ENCODE peak calls at places on chromosomes 12 and 14, in five cellular contexts. K is IMR-90, T is transverse colon, P is psoas muscle, F is aorta. M is an unnamed sample.

GRCh38 chr12:105455250-105455649 is 124.8 kb downstream of the C12orf75 start:
- DNase-seq in P (no peak), K (no peak), F (no peak), T (no peak), M (no peak)

GRCh38 chr14:68403794-68404522 is 388.9 kb downstream of the ZFP36L1 start:
- DNase-seq in P (no peak), K (no peak), T (no peak), F (no peak), M (no peak)

GRCh38 chr14:102295301-102295700 is 9.7 kb downstream of the MOK start:
- DNase-seq in T (no peak), F (no peak), K (peak; percentile 41), P (no peak), M (no peak)

GRCh38 chr12:75628916-75629315 is 117.5 kb upstream of the KRR1 start:
- DNase-seq in K (no peak), T (no peak), P (no peak), F (no peak), M (no peak)

GRCh38 chr12:81617915-81618314 is 141.2 kb downstream of the PPFIA2 start:
- DNase-seq in P (no peak), F (no peak), T (no peak), K (no peak), M (no peak)

GRCh38 chr14:57617510-57617909 is 123.9 kb upstream of the CCDC198 start:
- DNase-seq in P (no peak), K (no peak), T (no peak), F (no peak), M (no peak)

GRCh38 chr14:75359098-75359497 is 68.7 kb upstream of the JDP2 start:
- DNase-seq in T (no peak), K (no peak), F (no peak), P (no peak), M (no peak)

GRCh38 chr12:114396869-114397719 is 8.8 kb downstream of the TBX5 start:
- DNase-seq in T (no peak), K (peak; percentile 26), P (no peak), F (no peak), M (no peak)

GRCh38 chr14:52318829-52319604 is 4.9 kb downstream of the PTGER2 start:
- DNase-seq in K (peak; percentile 29), P (no peak), T (no peak), F (no peak), M (no peak)

GRCh38 chr14:49303952-49304516 is 282.1 kb downstream of the RPS29 start:
- DNase-seq in P (no peak), K (peak; percentile 13), F (no peak), T (no peak), M (no peak)

GRCh38 chr14:31207287-31207745 is 277 bp downstream of the HECTD1 start:
- DNase-seq in F (no peak), K (no peak), T (no peak), P (no peak), M (no peak)

GRCh38 chr12:56032006-56032405 is 9.7 kb upstream of the RPS26 start:
- DNase-seq in P (no peak), T (no peak), F (no peak), K (no peak), M (no peak)

GRCh38 chr12:46604684-46605083 is 221.1 kb downstream of the SLC38A4 start:
- DNase-seq in T (no peak), K (no peak), F (no peak), P (no peak), M (no peak)

GRCh38 chr12:111440631-111441030 is 34.9 kb downstream of the SH2B3 start:
- DNase-seq in F (peak; percentile 22), P (no peak), K (no peak), T (no peak), M (no peak)

GRCh38 chr12:93344876-93345275 is 32.8 kb upstream of the NUDT4 start:
- DNase-seq in T (no peak), K (no peak), F (no peak), P (no peak), M (no peak)

GRCh38 chr14:30420489-30420888 is 138.5 kb upstream of the G2E3 start:
- DNase-seq in T (no peak), K (no peak), F (no peak), P (no peak), M (no peak)

GRCh38 chr12:6093764-6094163 is 30.7 kb downstream of the VWF start:
- DNase-seq in T (no peak), P (no peak), K (no peak), F (no peak), M (no peak)

GRCh38 chr12:76591461-76591860 is 31.9 kb upstream of the OSBPL8 start:
- DNase-seq in P (no peak), K (peak; percentile 48), T (no peak), F (no peak), M (no peak)

GRCh38 chr14:76376409-76376877 is 506 bp downstream of the ESRRB start:
- DNase-seq in K (no peak), T (no peak), P (no peak), F (no peak), M (no peak)

GRCh38 chr12:111454716-111455447 is 49.2 kb downstream of the SH2B3 start:
- DNase-seq in K (no peak), P (no peak), T (no peak), F (no peak), M (no peak)

GRCh38 chr12:80100566-80100965 is 1.2 kb downstream of the OTOGL start:
- DNase-seq in K (peak; percentile 77), P (no peak), F (no peak), T (no peak), M (no peak)

GRCh38 chr12:104480826-104481457 is 24.2 kb downstream of the CHST11 start:
- DNase-seq in F (no peak), K (peak; percentile 79), P (peak; percentile 63), T (peak; percentile 43), M (peak; percentile 63)

GRCh38 chr12:126447346-126447745 is 1382.1 kb downstream of the AACS start:
- DNase-seq in K (no peak), T (no peak), F (no peak), P (no peak), M (no peak)

GRCh38 chr12:26125451-26126339 is 858 bp upstream of the BHLHE41 start:
- DNase-seq in P (peak; percentile 94), F (peak; percentile 91), T (peak; percentile 83), K (peak; percentile 73), M (peak; percentile 91)

GRCh38 chr12:32273712-32274111 is 125.6 kb upstream of the FGD4 start:
- DNase-seq in K (no peak), F (no peak), T (peak; percentile 55), P (no peak), M (no peak)

GRCh38 chr12:132610051-132610759 is at the start of gene LRCOL1:
- DNase-seq in T (no peak), P (peak; percentile 67), F (peak; percentile 80), K (peak; percentile 90), M (no peak)
- H3K4me3 ChIP-seq in T (no peak within 1 kb of the TSS), P (no peak within 1 kb of the TSS), F (no peak within 1 kb of the TSS), K (peak within 1 kb of the TSS; percentile 12), M (no peak within 1 kb of the TSS)

DNA sequence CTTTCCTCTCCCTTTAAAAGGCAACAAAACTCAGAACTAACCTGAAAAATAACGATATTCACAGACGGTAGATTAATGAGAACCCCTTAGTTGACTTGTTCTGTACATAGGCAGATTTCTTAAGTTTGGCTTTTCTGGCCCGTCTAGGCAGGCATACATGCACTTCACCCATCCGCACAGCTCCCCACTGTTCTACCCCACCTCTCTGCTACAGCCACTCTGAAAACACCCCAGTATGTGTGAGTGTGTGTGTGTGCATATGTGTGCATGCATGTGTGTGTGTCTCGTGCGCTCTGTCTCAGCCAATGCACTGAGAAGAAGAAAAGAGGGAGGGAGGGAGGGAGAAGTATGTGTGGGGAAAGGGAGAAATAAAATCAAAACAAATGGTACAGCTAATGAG is 1.9 kb upstream of the LMO3 start:
- DNase-seq in K (no peak), T (no peak), P (no peak), F (no peak), M (no peak)
- H3K4me1 ChIP-seq in K (peaks cover 2% of the 10 kb centered on the region), T (no peaks in the 10 kb centered on the region), P (no peaks in the 10 kb centered on the region), F (peaks cover 2% of the 10 kb centered on the region), M (no peaks in the 10 kb centered on the region)

GRCh38 chr14:23040100-23040499 is 1.9 kb upstream of the PSMB11 start:
- DNase-seq in K (no peak), T (no peak), F (peak; percentile 27), P (no peak), M (no peak)
- H3K27ac ChIP-seq in K (no peak overlapping the region), T (no peak overlapping the region), F (no peak overlapping the region), P (no peak overlapping the region), M (no peak overlapping the region)

GRCh38 chr12:116319316-116319715 is 41.8 kb upstream of the MED13L start:
- DNase-seq in K (peak; percentile 36), F (no peak), P (no peak), T (no peak), M (no peak)
- H3K4me3 ChIP-seq in K (no peak overlapping the region), F (no peak overlapping the region), P (peak overlapping the region; percentile 62), T (no peak overlapping the region), M (peak overlapping the region; percentile 7)

DNA sequence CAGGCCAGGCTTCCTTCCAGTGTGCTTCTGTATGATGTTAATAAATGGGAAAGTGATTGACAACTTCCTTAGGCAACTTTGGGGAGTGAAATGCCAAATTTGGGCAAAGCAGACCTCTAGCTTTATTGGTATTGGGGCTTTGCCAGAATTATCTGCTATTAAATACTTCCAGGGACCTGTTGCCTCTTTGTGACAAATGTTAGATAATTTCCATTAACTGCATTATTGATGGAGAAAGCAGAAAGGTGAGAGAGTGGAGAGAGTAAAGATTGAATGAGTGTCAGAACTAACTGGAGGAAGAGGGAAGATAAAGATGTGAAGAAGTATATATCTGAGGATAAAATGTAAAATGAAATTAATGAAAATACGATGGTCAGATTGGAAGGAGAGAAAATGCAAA is 94.5 kb downstream of the CACNA1C start:
- DNase-seq in F (no peak), K (no peak), T (no peak), P (no peak), M (no peak)
- H3K4me1 ChIP-seq in F (peaks cover 24% of the 10 kb centered on the region), K (peaks cover 9% of the 10 kb centered on the region), T (peaks cover 16% of the 10 kb centered on the region), P (no peaks in the 10 kb centered on the region), M (peaks cover 16% of the 10 kb centered on the region)

GRCh38 chr12:53870122-53870521 is 68.5 kb upstream of the HOXC13 start:
- DNase-seq in P (no peak), K (no peak), F (no peak), T (no peak), M (no peak)
- H3K27ac ChIP-seq in P (no peak overlapping the region), K (no peak overlapping the region), F (no peak overlapping the region), T (no peak overlapping the region), M (no peak overlapping the region)

GRCh38 chr14:90742709-90743108 is 73.5 kb downstream of the TTC7B start:
- DNase-seq in F (no peak), K (no peak), T (no peak), P (no peak), M (peak; percentile 77)
- H3K4me3 ChIP-seq in F (no peak overlapping the region), K (no peak overlapping the region), T (no peak overlapping the region), P (no peak overlapping the region), M (no peak overlapping the region)